ENCODE peak calls at places on chromosomes 7 and 10, in nine cellular contexts. V is IMR-90, O is foreskin keratinocyte, J is heart left ventricle, I is RWPE2, N is keratinocyte, U is gastrocnemius medialis, Q is A549, X is brain microvascular endothelial cell. L is an unnamed sample.

GRCh38 chr10:7773845-7774801 is 13.7 kb downstream of the KIN start:
- DNase-seq in V (no peak), O (no peak), J (peak), I (no peak), N (no peak), U (no peak), Q (no peak), X (no peak), L (no peak)

GRCh38 chr10:80032503-80032902 is 46.0 kb upstream of the TMEM254 start:
- DNase-seq in V (no peak), O (no peak), J (no peak), I (no peak), N (no peak), U (no peak), Q (no peak), X (no peak), L (no peak)

GRCh38 chr7:89998554-89998953 is 155.7 kb upstream of the STEAP1 start:
- DNase-seq in V (no peak), O (no peak), J (no peak), I (no peak), N (no peak), U (no peak), Q (no peak), X (no peak), L (no peak)

GRCh38 chr10:103758294-103758681 is 97.1 kb downstream of the SH3PXD2A start:
- DNase-seq in V (peak), O (peak), J (no peak), I (no peak), N (no peak), U (peak), Q (peak), X (peak), L (peak)

GRCh38 chr7:732094-732541 is 5.0 kb upstream of the PRKAR1B start:
- DNase-seq in V (no peak), O (no peak), J (peak), I (peak), N (no peak), U (peak), Q (peak), X (peak), L (no peak)

GRCh38 chr7:28956608-28957063 is 1.5 kb downstream of the TRIL start:
- DNase-seq in V (peak), O (peak), J (peak), I (peak), N (no peak), U (no peak), Q (peak), X (no peak), L (no peak)

GRCh38 chr10:33413093-33413442 is 78.6 kb upstream of the NRP1 start:
- DNase-seq in V (no peak), O (no peak), J (no peak), I (no peak), N (no peak), U (no peak), Q (no peak), X (peak), L (no peak)

GRCh38 chr7:139016931-139017511 is 18.8 kb downstream of the ZC3HAV1L start:
- DNase-seq in V (peak), O (peak), J (peak), I (no peak), N (no peak), U (no peak), Q (peak), X (peak), L (no peak)

GRCh38 chr7:32893225-32893560 is 1.6 kb upstream of the KBTBD2 start:
- DNase-seq in V (no peak), O (no peak), J (no peak), I (no peak), N (no peak), U (no peak), Q (no peak), X (no peak), L (no peak)

GRCh38 chr10:28897617-28898464 is 220.5 kb downstream of the BAMBI start:
- DNase-seq in V (no peak), O (no peak), J (no peak), I (no peak), N (no peak), U (no peak), Q (no peak), X (no peak), L (no peak)

GRCh38 chr7:37337522-37337921 is 111.1 kb downstream of the ELMO1 start:
- DNase-seq in V (no peak), O (no peak), J (no peak), I (no peak), N (no peak), U (no peak), Q (no peak), X (no peak), L (no peak)
- H3K27ac ChIP-seq in V (no peak), O (no peak), J (no peak), I (no peak), N (no peak), U (no peak), Q (no peak), X (no peak), L (no peak)

GRCh38 chr10:102752266-102752930 is 8.7 kb downstream of the WBP1L start:
- DNase-seq in V (peak), O (no peak), J (no peak), I (no peak), N (no peak), U (peak), Q (no peak), X (peak), L (no peak)
- H3K27ac ChIP-seq in V (no peak), O (no peak), J (peak), I (peak), N (no peak), U (peak), Q (no peak), X (peak), L (no peak)

GRCh38 chr7:129422727-129423126 is 11.5 kb upstream of the STRIP2 start:
- DNase-seq in V (no peak), O (no peak), J (no peak), I (no peak), N (no peak), U (peak), Q (no peak), X (no peak), L (no peak)
- H3K27ac ChIP-seq in V (no peak), O (no peak), J (no peak), I (no peak), N (no peak), U (peak), Q (no peak), X (no peak), L (no peak)

GRCh38 chr7:129824291-129825004 is 128.3 kb downstream of the UBE2H start:
- DNase-seq in V (no peak), O (no peak), J (no peak), I (no peak), N (no peak), U (no peak), Q (no peak), X (no peak), L (no peak)
- H3K27ac ChIP-seq in V (no peak), O (no peak), J (no peak), I (peak), N (no peak), U (no peak), Q (peak), X (no peak), L (peak)

GRCh38 chr10:24463683-24464426 is 254.9 kb downstream of the KIAA1217 start:
- DNase-seq in V (peak), O (peak), J (no peak), I (peak), N (peak), U (peak), Q (no peak), X (peak), L (peak)

GRCh38 chr10:24465899-24466615 is 257.1 kb downstream of the KIAA1217 start:
- DNase-seq in V (peak), O (peak), J (no peak), I (peak), N (no peak), U (peak), Q (peak), X (peak), L (peak)

GRCh38 chr10:24467094-24467493 is 256.6 kb downstream of the ARHGAP21 start:
- DNase-seq in V (no peak), O (peak), J (no peak), I (no peak), N (no peak), U (no peak), Q (peak), X (no peak), L (no peak)

GRCh38 chr10:24466616-24466949 is 257.1 kb downstream of the ARHGAP21 start:
- DNase-seq in V (no peak), O (no peak), J (no peak), I (no peak), N (no peak), U (no peak), Q (no peak), X (no peak), L (no peak)

GRCh38 chr10:24465124-24465874 is 256.4 kb downstream of the KIAA1217 start:
- DNase-seq in V (peak), O (peak), J (no peak), I (no peak), N (no peak), U (no peak), Q (no peak), X (peak), L (no peak)
- H3K27ac ChIP-seq in V (peak), O (peak), J (no peak), I (peak), N (peak), U (peak), Q (peak), X (peak), L (peak)

DNA sequence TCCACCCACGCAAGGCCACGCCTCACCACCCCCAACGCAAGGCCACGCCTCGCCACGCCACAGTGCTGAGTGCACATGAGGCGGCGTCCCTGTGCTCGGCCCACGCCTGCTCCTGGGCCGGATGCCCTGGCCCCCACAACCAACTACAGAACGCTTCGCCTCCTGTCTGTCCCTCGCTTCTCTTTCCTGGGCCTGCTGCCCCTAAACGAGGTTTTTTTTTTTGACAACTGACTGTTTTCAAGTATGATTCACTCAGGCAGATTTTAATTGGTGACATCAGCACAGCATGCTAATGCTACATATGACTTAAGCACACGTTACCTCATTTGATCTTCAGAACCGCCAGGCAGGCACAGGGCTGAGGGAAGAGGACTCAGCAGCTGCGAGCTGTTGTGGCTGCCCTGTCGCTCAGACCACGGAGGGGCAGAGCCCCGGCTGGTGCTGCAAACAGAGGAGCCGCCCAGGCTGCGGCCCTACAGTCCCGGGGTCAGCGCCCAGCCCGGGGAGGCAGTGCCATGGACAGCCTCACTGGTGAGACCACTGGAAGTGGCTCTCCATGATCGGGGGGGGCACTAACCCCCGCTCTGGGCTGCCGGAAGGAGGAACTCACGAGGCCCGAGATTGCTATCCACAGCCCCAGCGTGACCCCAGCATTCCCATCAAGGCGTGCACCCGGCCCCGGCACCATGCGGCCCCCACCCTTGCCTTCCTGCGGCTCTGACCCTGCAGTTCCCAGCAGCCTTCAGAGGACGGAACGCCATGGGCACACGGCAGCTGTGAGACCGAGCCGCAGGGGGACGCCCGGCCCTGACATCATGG is 212.8 kb downstream of the MAD1L1 start:
- DNase-seq in V (peak), O (peak), J (peak), I (peak), N (peak), U (no peak), Q (no peak), X (peak), L (no peak)
- H3K27ac ChIP-seq in V (peak), O (peak), J (peak), I (no peak), N (peak), U (peak), Q (no peak), X (peak), L (no peak)

GRCh38 chr7:80725181-80725611 is 86.8 kb downstream of the CD36 start:
- DNase-seq in V (no peak), O (no peak), J (no peak), I (no peak), N (no peak), U (no peak), Q (no peak), X (no peak), L (no peak)

GRCh38 chr7:80721880-80722595 is 83.6 kb downstream of the CD36 start:
- DNase-seq in V (peak), O (peak), J (no peak), I (no peak), N (peak), U (no peak), Q (peak), X (peak), L (peak)

GRCh38 chr7:80724249-80724871 is 85.9 kb downstream of the CD36 start:
- DNase-seq in V (peak), O (no peak), J (no peak), I (no peak), N (no peak), U (no peak), Q (no peak), X (peak), L (no peak)

GRCh38 chr7:80719261-80719660 is 80.8 kb downstream of the CD36 start:
- DNase-seq in V (peak), O (peak), J (no peak), I (no peak), N (no peak), U (no peak), Q (no peak), X (peak), L (peak)

GRCh38 chr7:80722596-80723141 is 84.2 kb downstream of the CD36 start:
- DNase-seq in V (peak), O (peak), J (no peak), I (peak), N (peak), U (peak), Q (peak), X (peak), L (peak)
- H3K27ac ChIP-seq in V (peak), O (peak), J (peak), I (peak), N (peak), U (peak), Q (peak), X (peak), L (peak)

GRCh38 chr10:71774916-71775702 is 1.8 kb upstream of the VSIR start:
- DNase-seq in V (no peak), O (no peak), J (peak), I (no peak), N (no peak), U (no peak), Q (no peak), X (no peak), L (no peak)
- H3K27ac ChIP-seq in V (no peak), O (no peak), J (no peak), I (no peak), N (no peak), U (peak), Q (no peak), X (no peak), L (no peak)

L was measured in epithelial cell of prostate.